ENCODE peak calls at places on chromosome 18, in ten cellular contexts. B is activated naive CD8-positive, alpha-beta T cell treated with anti-CD3 and anti-CD28 coated beads, Interleukin-2, amount 50 U/mL, for 24 hours; S is AG09319; C is caudate nucleus; A is NCI-H1105 treated with DMSO at 0.1 percent for 48 hours; K is KG1; Z is Peyer's patch; U is activated CD8-positive, alpha-beta T cell treated with anti-CD3 and anti-CD28 coated beads for 36 hours; G is HTR-8/SVneo; X is GM13977. H is an unnamed sample.

GRCh38 chr18:75261430-75262223 is 51.0 kb downstream of the TSHZ1 start:
- DNase-seq in X (no peak), Z (no peak), B (no peak), U (peak), G (no peak), A (no peak), K (no peak), S (no peak), C (no peak), H (no peak)

GRCh38 chr18:62524443-62525200 is 1.8 kb downstream of the ZCCHC2 start:
- DNase-seq in B (peak), K (no peak), S (no peak), G (no peak), U (peak), A (peak), C (peak), X (peak), Z (peak), H (peak)

GRCh38 chr18:60676807-60677206 is 304.2 kb upstream of the MC4R start:
- DNase-seq in S (no peak), U (no peak), X (no peak), Z (no peak), B (no peak), C (no peak), A (peak), K (no peak), G (no peak), H (no peak)

GRCh38 chr18:26791676-26792075 is 73.8 kb downstream of the AQP4 start:
- DNase-seq in G (no peak), B (no peak), K (no peak), A (no peak), Z (no peak), C (no peak), U (no peak), X (no peak), S (no peak), H (no peak)

GRCh38 chr18:12702221-12703095 is at the start of the genes CEP76 and PSMG2:
- DNase-seq in G (peak), S (peak), B (peak), K (peak), X (peak), C (peak), A (peak), U (peak), Z (peak), H (peak)

GRCh38 chr18:45539383-45539960 is 75.8 kb upstream of the SLC14A2 start:
- DNase-seq in B (no peak), X (no peak), Z (no peak), C (no peak), U (no peak), A (no peak), K (no peak), S (no peak), G (no peak), H (no peak)

GRCh38 chr18:61542596-61542995 is 209.4 kb downstream of the CDH20 start:
- DNase-seq in Z (no peak), S (no peak), U (no peak), A (no peak), B (no peak), G (no peak), C (no peak), X (no peak), K (no peak), H (no peak)

GRCh38 chr18:13455960-13456471 is 237.5 kb downstream of the LDLRAD4 start:
- DNase-seq in X (peak), U (peak), A (no peak), C (no peak), S (no peak), G (no peak), B (peak), K (no peak), Z (no peak), H (no peak)

GRCh38 chr18:10482985-10483949 is 28.8 kb downstream of the APCDD1 start:
- DNase-seq in S (no peak), G (no peak), C (no peak), X (peak), B (no peak), K (no peak), A (no peak), U (peak), Z (peak), H (peak)

GRCh38 chr18:60064271-60064670 is 164.5 kb downstream of the PMAIP1 start:
- DNase-seq in G (no peak), U (no peak), K (no peak), C (no peak), S (no peak), B (no peak), A (no peak), X (no peak), Z (no peak), H (no peak)

GRCh38 chr18:10736984-10737383 is 211.2 kb downstream of the NAPG start:
- DNase-seq in G (no peak), K (no peak), Z (no peak), C (no peak), B (no peak), S (no peak), U (no peak), A (no peak), X (no peak), H (no peak)

GRCh38 chr18:67104700-67105284 is 411.7 kb downstream of the DSEL start:
- DNase-seq in Z (peak), C (peak), A (peak), U (peak), G (peak), S (peak), K (peak), X (peak), B (peak), H (no peak)

GRCh38 chr18:51734576-51734975 is 537.1 kb upstream of the MEX3C start:
- DNase-seq in G (no peak), K (no peak), Z (no peak), X (no peak), S (no peak), U (no peak), B (no peak), A (no peak), C (no peak), H (no peak)

GRCh38 chr18:22230403-22231042 is 61.1 kb downstream of the GATA6 start:
- DNase-seq in C (no peak), K (no peak), B (no peak), X (no peak), U (no peak), S (no peak), Z (no peak), A (no peak), G (no peak), H (no peak)

GRCh38 chr18:2547477-2548087 is 23.7 kb downstream of the METTL4 start:
- DNase-seq in A (peak), K (peak), G (peak), X (peak), U (no peak), Z (no peak), S (no peak), B (no peak), C (no peak), H (no peak)

GRCh38 chr18:56545539-56545938 is 92.9 kb downstream of the TXNL1 start:
- DNase-seq in K (no peak), G (no peak), S (no peak), Z (no peak), X (no peak), C (no peak), A (no peak), U (no peak), B (no peak), H (no peak)

GRCh38 chr18:53789376-53790247 is 434.9 kb downstream of the MBD2 start:
- DNase-seq in G (no peak), C (no peak), U (no peak), X (no peak), Z (no peak), A (peak), B (no peak), S (no peak), K (no peak), H (no peak)

GRCh38 chr18:7325126-7325430 is 94.2 kb downstream of the LRRC30 start:
- DNase-seq in U (no peak), Z (no peak), G (no peak), A (no peak), K (no peak), B (no peak), X (no peak), S (no peak), C (no peak), H (no peak)

GRCh38 chr18:63096327-63096874 is 223.2 kb downstream of the BCL2 start:
- DNase-seq in K (no peak), X (no peak), A (no peak), G (no peak), Z (no peak), B (no peak), S (no peak), C (no peak), U (no peak), H (no peak)

GRCh38 chr18:53745228-53745967 is 479.1 kb downstream of the MBD2 start:
- DNase-seq in U (no peak), A (no peak), B (no peak), K (no peak), G (no peak), X (no peak), S (no peak), Z (no peak), C (no peak), H (no peak)

GRCh38 chr18:74242451-74243096 is 49.2 kb downstream of the CYB5A start:
- DNase-seq in G (no peak), B (no peak), A (no peak), S (no peak), U (peak), K (no peak), C (no peak), Z (no peak), X (no peak), H (peak)

GRCh38 chr18:30271716-30272115 is 770.8 kb downstream of the DSC3 start:
- DNase-seq in C (no peak), K (no peak), Z (no peak), A (no peak), X (no peak), S (no peak), U (no peak), G (no peak), B (no peak), H (no peak)

GRCh38 chr18:50720281-50720680 is 99.5 kb downstream of the MRO start:
- DNase-seq in G (no peak), X (no peak), Z (no peak), B (no peak), U (no peak), A (no peak), C (no peak), K (no peak), S (no peak), H (no peak)

GRCh38 chr18:79769698-79770500 is 27.8 kb upstream of the KCNG2 start:
- DNase-seq in C (no peak), B (no peak), G (no peak), X (no peak), S (no peak), A (no peak), K (no peak), Z (no peak), U (no peak), H (no peak)